ENCODE peak calls at places on chromosomes 2 and 18, in eight cellular contexts. K is esophagus squamous epithelium, V is IMR-90, L is neural progenitor cell, O is SJSA1, Z is psoas muscle, R is A549, X is mammary epithelial cell. N is an unnamed sample. For H3K4me1 and H3K9me3, the result is how much of the 10 kb centered on the place peaks cover.

GRCh38 chr18:29083545-29083944 is 906.6 kb upstream of the CDH2 start:
- DNase-seq in K (no peak), V (peak), L (peak), O (no peak), Z (no peak), R (no peak), X (peak), N (peak)

GRCh38 chr18:56447972-56448371 is 190.4 kb downstream of the TXNL1 start:
- DNase-seq in K (no peak), V (peak), L (no peak), O (no peak), Z (no peak), R (no peak), X (no peak), N (no peak)

GRCh38 chr2:101380376-101380775 is 6.9 kb downstream of the CREG2 start:
- DNase-seq in K (no peak), V (peak), L (no peak), O (peak), Z (peak), R (no peak), X (peak), N (peak)

GRCh38 chr2:153864022-153864421 is 7.7 kb upstream of the GALNT13 start:
- DNase-seq in K (no peak), V (no peak), L (peak), O (no peak), Z (no peak), R (no peak), X (no peak), N (no peak)

GRCh38 chr18:25278415-25278814 is 73.6 kb downstream of the ZNF521 start:
- DNase-seq in K (no peak), V (peak), L (no peak), O (no peak), Z (no peak), R (no peak), X (no peak), N (no peak)

GRCh38 chr2:15973446-15974202 is 33.3 kb downstream of the MYCN start:
- DNase-seq in K (no peak), V (no peak), L (no peak), O (no peak), Z (no peak), R (no peak), X (no peak), N (no peak)

GRCh38 chr2:178865999-178866398 is 58.8 kb upstream of the TTN start:
- DNase-seq in K (no peak), V (no peak), L (no peak), O (no peak), Z (no peak), R (no peak), X (no peak), N (peak)

GRCh38 chr18:58222439-58223125 is 178.6 kb downstream of the NEDD4L start:
- DNase-seq in K (no peak), V (peak), L (no peak), O (no peak), Z (no peak), R (no peak), X (peak), N (no peak)

GRCh38 chr18:7102131-7102530 is 15.5 kb downstream of the LAMA1 start:
- DNase-seq in K (no peak), V (no peak), L (no peak), O (no peak), Z (no peak), R (no peak), X (peak), N (no peak)

GRCh38 chr2:236400594-236401360 is 136.6 kb upstream of the ASB18 start:
- DNase-seq in K (no peak), V (no peak), L (no peak), O (no peak), Z (no peak), R (no peak), X (no peak), N (no peak)

GRCh38 chr2:241239552-241240202 is 51.2 kb downstream of the ANO7 start:
- DNase-seq in K (no peak), V (no peak), L (no peak), O (no peak), Z (no peak), R (no peak), X (no peak), N (no peak)

GRCh38 chr2:15041429-15041837 is 408.9 kb downstream of the LRATD1 start:
- DNase-seq in K (no peak), V (peak), L (no peak), O (no peak), Z (no peak), R (no peak), X (no peak), N (no peak)

GRCh38 chr2:149661844-149662243 is 74.3 kb upstream of the MMADHC start:
- DNase-seq in K (no peak), V (peak), L (no peak), O (no peak), Z (no peak), R (peak), X (peak), N (no peak)

GRCh38 chr2:239383796-239384156 is 17.0 kb downstream of the HDAC4 start:
- DNase-seq in K (no peak), V (no peak), L (no peak), O (no peak), Z (no peak), R (no peak), X (no peak), N (peak)

DNA sequence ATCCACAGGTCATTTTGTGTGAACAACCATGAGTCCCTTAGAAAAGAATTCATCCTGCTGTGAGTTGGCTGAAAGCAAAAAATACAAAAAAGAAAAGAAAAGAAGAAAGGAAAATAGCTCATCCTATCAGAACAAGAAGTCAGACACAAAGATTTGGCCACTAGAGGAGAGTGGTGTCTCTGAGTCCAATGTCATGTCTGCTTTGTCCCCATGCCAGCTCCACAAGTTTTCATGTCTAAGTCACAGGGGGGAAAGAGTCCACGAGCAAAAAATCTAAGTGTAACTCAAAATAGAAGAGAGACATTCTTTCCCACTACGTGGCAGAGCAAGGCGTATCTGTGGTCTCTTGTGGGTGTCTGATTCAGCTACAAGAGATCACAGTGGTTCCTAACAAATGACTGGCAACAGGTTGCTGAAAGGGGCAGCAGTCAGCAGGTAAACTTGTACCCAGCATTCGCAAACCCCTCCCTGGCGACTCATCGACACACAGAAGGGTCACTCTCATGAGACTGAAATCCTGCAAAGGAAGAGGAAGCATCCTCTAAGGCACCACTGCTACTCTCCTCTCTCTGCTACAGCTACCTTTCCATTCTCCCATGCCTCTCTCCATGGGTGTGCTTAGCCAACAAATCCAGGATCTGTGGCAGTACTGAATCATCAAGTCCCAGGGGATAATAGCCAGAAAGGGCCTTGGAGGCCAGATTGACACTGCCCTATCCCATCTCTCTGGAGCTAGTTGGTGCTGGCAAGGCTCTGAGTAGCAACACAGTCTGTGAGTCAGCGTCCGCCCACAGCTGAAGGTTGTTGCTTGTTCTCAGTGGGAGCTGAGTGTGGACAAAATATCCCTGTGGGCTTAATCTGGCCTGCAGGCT is 123.0 kb upstream of the SLC39A10 start:
- DNase-seq in K (no peak), V (peak), L (no peak), O (peak), Z (peak), R (peak), X (peak), N (peak)
- H3K4me3 ChIP-seq in K (no peak), V (no peak), L (no peak), O (no peak), Z (no peak), R (no peak), X (no peak), N (no peak)

DNA sequence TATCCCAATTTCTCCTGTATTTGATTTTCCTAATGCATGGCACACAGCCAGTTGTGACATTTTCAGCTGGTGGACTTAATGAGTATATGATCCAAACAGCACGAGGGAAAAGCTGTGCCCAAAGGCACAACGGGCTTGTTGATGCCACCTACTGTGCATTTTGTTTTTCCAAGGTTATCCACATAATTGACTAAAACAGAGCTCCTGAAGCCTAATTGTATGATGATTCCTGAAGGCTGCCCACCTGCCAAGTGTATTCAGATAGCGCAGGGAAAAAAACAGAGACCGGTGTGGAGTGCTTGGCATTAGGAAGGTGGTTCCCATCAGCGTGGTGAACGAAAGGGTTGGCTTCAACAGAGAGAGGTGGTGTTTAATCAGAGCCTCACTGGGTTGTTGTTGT is 14.9 kb downstream of the RBMS1 start:
- DNase-seq in K (no peak), V (no peak), L (no peak), O (no peak), Z (no peak), R (no peak), X (no peak), N (no peak)
- H3K4me1 ChIP-seq in K (under half), V (under half), L (under half), O (half or more), Z (under half), R (under half), X (under half), N (under half)

DNA sequence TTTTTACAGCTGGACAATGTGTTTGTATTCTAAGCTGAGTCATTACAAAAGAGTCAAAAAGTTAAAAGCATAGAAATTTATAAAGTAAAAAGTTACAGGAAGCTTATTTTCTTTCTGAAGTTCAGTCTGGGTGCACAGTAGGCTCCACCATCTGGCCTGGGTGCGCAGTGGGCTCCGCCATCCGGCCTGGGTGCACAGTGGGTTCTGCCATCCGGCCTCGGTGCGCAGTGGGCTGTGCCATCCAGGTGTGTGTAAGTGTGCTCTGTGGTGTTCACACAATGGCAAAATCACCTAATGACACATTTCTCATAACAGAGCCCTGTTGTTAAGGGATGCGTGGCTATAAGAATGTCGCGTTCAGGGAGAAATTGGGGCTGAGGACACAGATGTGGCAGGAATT is 195.5 kb downstream of the ANKRD30B start:
- DNase-seq in K (no peak), V (no peak), L (no peak), O (no peak), Z (no peak), R (no peak), X (no peak), N (no peak)
- H3K9me3 ChIP-seq in K (under half), V (under half), L (under half), O (under half), Z (under half), R (under half), X (under half), N (under half)

GRCh38 chr2:148553332-148553887 is 91.1 kb upstream of the EPC2 start:
- DNase-seq in K (no peak), V (no peak), L (no peak), O (no peak), Z (no peak), R (no peak), X (no peak), N (no peak)
- H3K4me3 ChIP-seq in K (no peak), V (peak), L (no peak), O (peak), Z (peak), R (peak), X (no peak), N (peak)

DNA sequence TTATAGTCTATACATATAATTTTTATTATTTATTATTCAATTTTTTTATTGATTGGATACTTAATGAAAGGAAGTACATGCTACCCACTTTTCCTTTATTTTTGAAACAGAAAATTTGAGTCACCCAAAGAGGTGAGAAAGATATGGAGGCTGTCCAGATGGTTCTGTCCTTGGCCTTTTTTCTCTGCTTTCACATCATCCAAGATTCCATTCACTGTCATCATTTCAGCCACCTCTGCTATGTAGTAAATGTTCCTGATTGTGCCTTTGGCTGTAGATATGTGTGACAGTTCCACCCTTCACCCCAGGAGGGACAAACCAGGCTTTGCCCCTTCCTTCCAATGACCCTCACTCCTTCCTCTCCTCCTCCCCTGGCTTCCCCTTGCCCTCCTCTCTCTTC is 675.7 kb upstream of the ID2 start:
- DNase-seq in K (no peak), V (no peak), L (no peak), O (no peak), Z (no peak), R (no peak), X (no peak), N (no peak)
- H3K4me1 ChIP-seq in K (under half), V (under half), L (under half), O (under half), Z (under half), R (under half), X (under half), N (under half)

GRCh38 chr2:128039535-128039934 is 11.7 kb upstream of the SAP130 start:
- DNase-seq in K (no peak), V (no peak), L (no peak), O (no peak), Z (no peak), R (no peak), X (no peak), N (no peak)
- H3K9me3 ChIP-seq in K (under half), V (under half), L (under half), O (under half), Z (under half), R (half or more), X (under half), N (under half)

DNA sequence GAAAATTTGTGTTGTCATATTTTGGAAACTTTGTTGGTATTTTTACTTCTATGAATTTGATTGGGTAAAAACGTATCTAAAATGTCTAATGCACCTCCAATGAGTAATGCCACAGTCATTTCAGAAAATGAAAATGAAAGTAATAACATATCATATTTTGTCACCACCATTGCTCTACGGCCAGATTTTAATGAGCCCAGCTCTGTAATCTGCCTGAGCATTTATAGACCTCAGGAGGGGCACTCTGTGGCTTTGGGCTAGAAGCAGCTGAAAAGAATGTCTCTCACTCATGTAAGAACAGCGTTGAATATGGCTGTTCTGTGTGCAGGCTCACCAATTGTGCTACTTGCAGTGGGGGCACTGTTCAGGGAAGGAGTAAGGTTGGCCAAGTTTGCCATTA is 32.7 kb upstream of the ABCA12 start:
- DNase-seq in K (no peak), V (no peak), L (no peak), O (no peak), Z (no peak), R (no peak), X (peak), N (no peak)
- H3K4me3 ChIP-seq in K (no peak), V (peak), L (no peak), O (peak), Z (no peak), R (no peak), X (peak), N (no peak)

GRCh38 chr2:190354003-190354690 is 10.8 kb downstream of the INPP1 start:
- DNase-seq in K (no peak), V (no peak), L (no peak), O (no peak), Z (no peak), R (no peak), X (peak), N (no peak)
- H3K4me1 ChIP-seq in K (under half), V (under half), L (under half), O (under half), Z (under half), R (under half), X (half or more), N (under half)

DNA sequence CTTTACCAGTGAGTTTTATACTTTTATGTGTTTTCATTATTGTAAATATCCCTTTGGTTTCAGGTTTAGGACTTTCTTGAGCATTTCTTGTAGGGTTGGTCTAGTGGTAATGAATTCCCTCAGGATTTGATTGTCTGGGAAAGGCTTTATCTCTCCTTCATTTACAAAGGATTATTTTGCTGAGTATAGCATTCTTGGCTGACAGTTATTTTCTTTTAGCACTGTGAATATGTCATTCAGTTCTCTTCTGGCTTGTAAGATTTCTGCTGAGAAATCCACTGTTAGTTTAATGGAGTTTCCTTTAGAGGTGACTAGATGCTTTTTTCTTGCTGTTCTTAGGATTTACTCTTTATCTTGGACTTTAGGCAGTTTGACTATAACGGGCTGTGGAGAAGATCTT is 373.9 kb downstream of the TSN start:
- DNase-seq in K (no peak), V (no peak), L (no peak), O (no peak), Z (no peak), R (no peak), X (no peak), N (no peak)
- H3K9me3 ChIP-seq in K (under half), V (under half), L (under half), O (under half), Z (under half), R (under half), X (under half), N (under half)

N was measured in right cardiac atrium.